ENCODE peak calls at places on chromosomes 11 and 22, in five cellular contexts. One of them, this sample, is unnamed.

GRCh38 chr11:108890482-108891092 is 225.7 kb downstream of the DDX10 start:
- DNase-seq in mesendoderm: no peak
- DNase-seq in stimulated activated CD8-positive, alpha-beta memory T cell treated with anti-CD3 and anti-CD28 coated beads, Interleukin-2, amount 100 ng/mL, for 48 hours: no peak
- DNase-seq in nucleus accumbens: no peak
- DNase-seq in EL: no peak
- DNase-seq in this sample: no peak

GRCh38 chr22:20456064-20456721 is 18.6 kb upstream of the SCARF2 start:
- DNase-seq in mesendoderm: peak
- DNase-seq in stimulated activated CD8-positive, alpha-beta memory T cell treated with anti-CD3 and anti-CD28 coated beads, Interleukin-2, amount 100 ng/mL, for 48 hours: peak
- DNase-seq in nucleus accumbens: peak
- DNase-seq in EL: peak
- DNase-seq in this sample: peak

GRCh38 chr11:122439911-122440782 is 215.4 kb upstream of the UBASH3B start:
- DNase-seq in mesendoderm: peak
- DNase-seq in stimulated activated CD8-positive, alpha-beta memory T cell treated with anti-CD3 and anti-CD28 coated beads, Interleukin-2, amount 100 ng/mL, for 48 hours: no peak
- DNase-seq in nucleus accumbens: peak
- DNase-seq in EL: peak
- DNase-seq in this sample: no peak

GRCh38 chr11:6618117-6619020 is 853 bp downstream of the TPP1 start:
- DNase-seq in mesendoderm: peak
- DNase-seq in stimulated activated CD8-positive, alpha-beta memory T cell treated with anti-CD3 and anti-CD28 coated beads, Interleukin-2, amount 100 ng/mL, for 48 hours: no peak
- DNase-seq in nucleus accumbens: peak
- DNase-seq in EL: peak
- DNase-seq in this sample: peak

GRCh38 chr11:128086794-128087193 is 500.6 kb downstream of the ETS1 start:
- DNase-seq in mesendoderm: peak
- DNase-seq in stimulated activated CD8-positive, alpha-beta memory T cell treated with anti-CD3 and anti-CD28 coated beads, Interleukin-2, amount 100 ng/mL, for 48 hours: no peak
- DNase-seq in nucleus accumbens: no peak
- DNase-seq in EL: no peak
- DNase-seq in this sample: no peak

GRCh38 chr11:123736769-123737168 is 4.7 kb downstream of the ZNF202 start:
- DNase-seq in mesendoderm: no peak
- DNase-seq in stimulated activated CD8-positive, alpha-beta memory T cell treated with anti-CD3 and anti-CD28 coated beads, Interleukin-2, amount 100 ng/mL, for 48 hours: no peak
- DNase-seq in nucleus accumbens: no peak
- DNase-seq in EL: no peak
- DNase-seq in this sample: no peak

GRCh38 chr11:32451808-32452207 is 16.5 kb upstream of the WT1 start:
- DNase-seq in mesendoderm: no peak
- DNase-seq in stimulated activated CD8-positive, alpha-beta memory T cell treated with anti-CD3 and anti-CD28 coated beads, Interleukin-2, amount 100 ng/mL, for 48 hours: no peak
- DNase-seq in nucleus accumbens: no peak
- DNase-seq in EL: no peak
- DNase-seq in this sample: no peak

GRCh38 chr11:121802542-121802941 is 313.5 kb downstream of the BLID start:
- DNase-seq in mesendoderm: peak
- DNase-seq in stimulated activated CD8-positive, alpha-beta memory T cell treated with anti-CD3 and anti-CD28 coated beads, Interleukin-2, amount 100 ng/mL, for 48 hours: no peak
- DNase-seq in nucleus accumbens: no peak
- DNase-seq in EL: no peak
- DNase-seq in this sample: no peak

GRCh38 chr11:45266693-45267451 is 19.3 kb downstream of the SYT13 start:
- DNase-seq in mesendoderm: peak
- DNase-seq in stimulated activated CD8-positive, alpha-beta memory T cell treated with anti-CD3 and anti-CD28 coated beads, Interleukin-2, amount 100 ng/mL, for 48 hours: peak
- DNase-seq in nucleus accumbens: no peak
- DNase-seq in EL: no peak
- DNase-seq in this sample: no peak

GRCh38 chr11:5369793-5370192 is 13.8 kb upstream of the OR51M1 start:
- DNase-seq in mesendoderm: peak
- DNase-seq in stimulated activated CD8-positive, alpha-beta memory T cell treated with anti-CD3 and anti-CD28 coated beads, Interleukin-2, amount 100 ng/mL, for 48 hours: no peak
- DNase-seq in nucleus accumbens: no peak
- DNase-seq in EL: peak
- DNase-seq in this sample: no peak

GRCh38 chr11:132821027-132821426 is 711.3 kb downstream of the OPCML start:
- DNase-seq in mesendoderm: peak
- DNase-seq in stimulated activated CD8-positive, alpha-beta memory T cell treated with anti-CD3 and anti-CD28 coated beads, Interleukin-2, amount 100 ng/mL, for 48 hours: no peak
- DNase-seq in nucleus accumbens: no peak
- DNase-seq in EL: peak
- DNase-seq in this sample: no peak

GRCh38 chr11:91433284-91434010 is 791.2 kb upstream of the FAT3 start:
- DNase-seq in mesendoderm: no peak
- DNase-seq in stimulated activated CD8-positive, alpha-beta memory T cell treated with anti-CD3 and anti-CD28 coated beads, Interleukin-2, amount 100 ng/mL, for 48 hours: no peak
- DNase-seq in nucleus accumbens: no peak
- DNase-seq in EL: no peak
- DNase-seq in this sample: no peak

GRCh38 chr11:36362902-36363301 is 66.8 kb downstream of the PRR5L start:
- DNase-seq in mesendoderm: peak
- DNase-seq in stimulated activated CD8-positive, alpha-beta memory T cell treated with anti-CD3 and anti-CD28 coated beads, Interleukin-2, amount 100 ng/mL, for 48 hours: no peak
- DNase-seq in nucleus accumbens: no peak
- DNase-seq in EL: peak
- DNase-seq in this sample: no peak

GRCh38 chr11:74278721-74279148 is 32.7 kb downstream of the P4HA3 start:
- DNase-seq in mesendoderm: peak
- DNase-seq in stimulated activated CD8-positive, alpha-beta memory T cell treated with anti-CD3 and anti-CD28 coated beads, Interleukin-2, amount 100 ng/mL, for 48 hours: no peak
- DNase-seq in nucleus accumbens: no peak
- DNase-seq in EL: peak
- DNase-seq in this sample: no peak

GRCh38 chr22:44865193-44866057 is 113.0 kb downstream of the ARHGAP8 start:
- DNase-seq in mesendoderm: no peak
- DNase-seq in stimulated activated CD8-positive, alpha-beta memory T cell treated with anti-CD3 and anti-CD28 coated beads, Interleukin-2, amount 100 ng/mL, for 48 hours: no peak
- DNase-seq in nucleus accumbens: no peak
- DNase-seq in EL: no peak
- DNase-seq in this sample: no peak

GRCh38 chr11:62719302-62719978 is 7.8 kb downstream of the HNRNPUL2 start:
- DNase-seq in mesendoderm: no peak
- DNase-seq in stimulated activated CD8-positive, alpha-beta memory T cell treated with anti-CD3 and anti-CD28 coated beads, Interleukin-2, amount 100 ng/mL, for 48 hours: no peak
- DNase-seq in nucleus accumbens: no peak
- DNase-seq in EL: no peak
- DNase-seq in this sample: no peak

GRCh38 chr11:132943325-132943736 is 589.0 kb downstream of the OPCML start:
- DNase-seq in mesendoderm: no peak
- DNase-seq in stimulated activated CD8-positive, alpha-beta memory T cell treated with anti-CD3 and anti-CD28 coated beads, Interleukin-2, amount 100 ng/mL, for 48 hours: no peak
- DNase-seq in nucleus accumbens: no peak
- DNase-seq in EL: peak
- DNase-seq in this sample: no peak

GRCh38 chr11:29527391-29527936 is 489.4 kb downstream of the KCNA4 start:
- DNase-seq in mesendoderm: peak
- DNase-seq in stimulated activated CD8-positive, alpha-beta memory T cell treated with anti-CD3 and anti-CD28 coated beads, Interleukin-2, amount 100 ng/mL, for 48 hours: no peak
- DNase-seq in nucleus accumbens: no peak
- DNase-seq in EL: peak
- DNase-seq in this sample: no peak

GRCh38 chr22:43878079-43878795 is 13.6 kb downstream of the PNPLA5 start:
- DNase-seq in mesendoderm: no peak
- DNase-seq in stimulated activated CD8-positive, alpha-beta memory T cell treated with anti-CD3 and anti-CD28 coated beads, Interleukin-2, amount 100 ng/mL, for 48 hours: no peak
- DNase-seq in nucleus accumbens: no peak
- DNase-seq in EL: no peak
- DNase-seq in this sample: no peak

GRCh38 chr22:20258584-20259335 is 9.4 kb downstream of the RTN4R start:
- DNase-seq in mesendoderm: no peak
- DNase-seq in stimulated activated CD8-positive, alpha-beta memory T cell treated with anti-CD3 and anti-CD28 coated beads, Interleukin-2, amount 100 ng/mL, for 48 hours: no peak
- DNase-seq in nucleus accumbens: no peak
- DNase-seq in EL: no peak
- DNase-seq in this sample: no peak

GRCh38 chr22:36329217-36330078 is 58.3 kb downstream of the MYH9 start:
- DNase-seq in mesendoderm: peak
- DNase-seq in stimulated activated CD8-positive, alpha-beta memory T cell treated with anti-CD3 and anti-CD28 coated beads, Interleukin-2, amount 100 ng/mL, for 48 hours: peak
- DNase-seq in nucleus accumbens: no peak
- DNase-seq in EL: peak
- DNase-seq in this sample: peak

GRCh38 chr22:40043086-40043485 is 48.3 kb downstream of the FAM83F start:
- DNase-seq in mesendoderm: no peak
- DNase-seq in stimulated activated CD8-positive, alpha-beta memory T cell treated with anti-CD3 and anti-CD28 coated beads, Interleukin-2, amount 100 ng/mL, for 48 hours: no peak
- DNase-seq in nucleus accumbens: no peak
- DNase-seq in EL: no peak
- DNase-seq in this sample: no peak

GRCh38 chr11:65652511-65653228 is 10.0 kb downstream of the RELA start:
- DNase-seq in mesendoderm: peak
- DNase-seq in stimulated activated CD8-positive, alpha-beta memory T cell treated with anti-CD3 and anti-CD28 coated beads, Interleukin-2, amount 100 ng/mL, for 48 hours: peak
- DNase-seq in nucleus accumbens: peak
- DNase-seq in EL: peak
- DNase-seq in this sample: peak

GRCh38 chr11:128473631-128474030 is 113.7 kb downstream of the ETS1 start:
- DNase-seq in mesendoderm: no peak
- DNase-seq in stimulated activated CD8-positive, alpha-beta memory T cell treated with anti-CD3 and anti-CD28 coated beads, Interleukin-2, amount 100 ng/mL, for 48 hours: no peak
- DNase-seq in nucleus accumbens: no peak
- DNase-seq in EL: no peak
- DNase-seq in this sample: no peak